ENCODE peak calls at places on chromosomes 16 and 17, in nine cellular contexts. E is naive thymus-derived CD4-positive, alpha-beta T cell; M is lung; H is gastrocnemius medialis; A is H9; P is ovary; N is esophagus muscularis mucosa; X is CD4-positive, CD25-positive, alpha-beta regulatory T cell; T is SJSA1. C is an unnamed sample.
A peak's percentile ranks its signal among the peaks of the same experiment; 100 is the strongest.

GRCh38 chr16:391885-392335 is 5.1 kb upstream of the NME4 start:
- DNase-seq in X (peak; percentile 61), P (no peak), N (no peak), H (peak; percentile 55), E (peak; percentile 64), A (peak; percentile 89), T (peak; percentile 79), M (no peak), C (peak; percentile 29)

GRCh38 chr16:54431997-54432367 is 145.4 kb upstream of the IRX3 start:
- DNase-seq in X (no peak), A (no peak), T (no peak), P (no peak), H (no peak), M (no peak), N (no peak), E (no peak), C (no peak)

GRCh38 chr16:13099822-13100221 is 198.4 kb downstream of the SHISA9 start:
- DNase-seq in T (no peak), N (no peak), M (no peak), X (no peak), E (no peak), H (no peak), P (no peak), A (peak; percentile 60), C (no peak)

GRCh38 chr16:81730090-81731051 is 48.7 kb upstream of the PLCG2 start:
- DNase-seq in T (peak; percentile 88), M (peak; percentile 85), P (peak; percentile 92), A (peak; percentile 100), N (no peak), H (peak; percentile 31), X (peak; percentile 37), E (peak; percentile 65), C (peak; percentile 61)

GRCh38 chr16:78303946-78304345 is 204.5 kb downstream of the WWOX start:
- DNase-seq in H (peak; percentile 14), P (no peak), M (no peak), E (no peak), A (no peak), N (no peak), T (no peak), X (no peak), C (no peak)

GRCh38 chr17:79838541-79839274 is 532 bp downstream of the CBX4 start:
- DNase-seq in X (peak; percentile 78), P (peak; percentile 41), E (peak; percentile 75), N (no peak), H (no peak), A (peak; percentile 87), M (no peak), T (no peak), C (peak; percentile 71)

GRCh38 chr16:10581507-10581906 is 1.1 kb upstream of the EMP2 start:
- DNase-seq in N (no peak), X (no peak), T (no peak), P (no peak), H (no peak), M (no peak), E (no peak), A (no peak), C (no peak)

GRCh38 chr16:75471723-75472634 is 7.5 kb upstream of the TMEM170A start:
- DNase-seq in H (peak; percentile 39), T (no peak), N (no peak), E (peak; percentile 36), P (peak; percentile 32), A (peak; percentile 62), M (no peak), X (peak; percentile 46), C (peak; percentile 75)

GRCh38 chr16:66524601-66525164 is 25.2 kb downstream of the TK2 start:
- DNase-seq in E (peak; percentile 17), T (peak; percentile 10), N (no peak), P (no peak), M (peak; percentile 55), A (no peak), H (no peak), X (peak; percentile 13), C (no peak)

GRCh38 chr16:17261197-17261858 is 209.4 kb downstream of the XYLT1 start:
- DNase-seq in H (no peak), T (no peak), P (no peak), E (no peak), N (no peak), A (no peak), M (no peak), X (no peak), C (no peak)

GRCh38 chr17:22171631-22172030 is 479.3 kb downstream of the KCNJ18 start:
- DNase-seq in N (no peak), P (no peak), H (no peak), E (no peak), M (no peak), X (no peak), A (no peak), T (no peak), C (no peak)

GRCh38 chr17:41589301-41589700 is 2.6 kb upstream of the KRT14 start:
- DNase-seq in X (no peak), T (no peak), E (no peak), H (no peak), P (no peak), M (no peak), A (no peak), N (no peak), C (no peak)

GRCh38 chr17:41864498-41864836 is 756 bp downstream of the KLHL11 start:
- DNase-seq in M (no peak), X (no peak), P (no peak), A (no peak), E (no peak), T (no peak), N (no peak), H (no peak), C (peak; percentile 13)

GRCh38 chr17:76428511-76428910 is 24.4 kb downstream of the UBE2O start:
- DNase-seq in X (no peak), H (no peak), M (no peak), P (no peak), E (no peak), T (no peak), A (no peak), N (no peak), C (no peak)

GRCh38 chr16:29012913-29013641 is 28.2 kb downstream of the LAT start:
- DNase-seq in X (peak; percentile 71), M (no peak), E (peak; percentile 77), H (no peak), A (no peak), T (no peak), N (no peak), P (no peak), C (no peak)

DNA sequence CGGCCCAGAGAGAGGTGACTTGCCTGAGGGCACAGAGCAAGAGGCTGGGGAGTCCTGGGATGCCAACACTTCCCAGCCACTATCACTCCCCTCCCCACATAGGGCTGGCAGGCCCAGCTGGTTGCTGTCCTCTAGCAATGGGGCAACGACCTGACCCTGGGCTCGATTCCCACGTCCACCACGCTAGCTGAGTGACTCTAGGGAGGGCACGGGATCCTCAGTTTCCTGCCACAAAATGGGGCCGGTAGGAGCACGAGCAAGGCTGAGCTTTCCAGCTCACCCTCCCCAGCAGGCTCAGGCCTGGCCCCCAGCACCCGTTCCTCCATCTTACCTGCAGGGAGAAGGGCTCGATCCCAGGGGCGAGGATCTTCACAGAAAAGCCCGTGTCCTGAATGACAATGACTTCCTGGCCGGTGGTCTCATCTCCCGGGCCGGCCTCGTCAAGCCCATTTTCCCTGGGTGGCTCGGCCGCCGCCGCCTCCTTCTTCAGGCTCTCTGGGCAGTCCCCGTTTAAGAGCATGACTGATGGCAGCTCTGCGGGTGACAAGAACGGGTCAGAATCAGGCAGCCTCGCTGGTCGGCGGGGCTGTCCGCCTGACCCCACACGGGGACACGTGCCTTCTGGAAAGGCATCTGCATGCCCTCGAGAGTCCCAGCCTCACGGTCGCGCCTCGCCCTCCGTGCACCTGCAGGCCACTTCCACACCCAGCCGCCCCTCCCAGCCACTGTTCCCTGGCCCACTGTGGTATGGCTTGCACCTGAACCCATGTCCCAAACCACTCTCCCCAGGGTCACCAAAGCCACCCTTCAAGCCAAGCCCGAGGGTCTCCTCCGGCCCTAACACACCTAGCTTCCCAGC is 7.3 kb downstream of the CLUH start:
- DNase-seq in E (no peak), N (no peak), H (peak; percentile 54), M (no peak), T (no peak), A (no peak), P (no peak), X (no peak), C (no peak)
- H3K4me1 ChIP-seq in E (peaks cover 6% of the 10 kb centered on the region), N (peaks cover 45% of the 10 kb centered on the region), H (peaks cover 48% of the 10 kb centered on the region), M (no peaks in the 10 kb centered on the region), T (peaks cover 11% of the 10 kb centered on the region), A (no peaks in the 10 kb centered on the region), P (peaks cover 11% of the 10 kb centered on the region), X (peaks cover 6% of the 10 kb centered on the region), C (peaks cover 1% of the 10 kb centered on the region)

DNA sequence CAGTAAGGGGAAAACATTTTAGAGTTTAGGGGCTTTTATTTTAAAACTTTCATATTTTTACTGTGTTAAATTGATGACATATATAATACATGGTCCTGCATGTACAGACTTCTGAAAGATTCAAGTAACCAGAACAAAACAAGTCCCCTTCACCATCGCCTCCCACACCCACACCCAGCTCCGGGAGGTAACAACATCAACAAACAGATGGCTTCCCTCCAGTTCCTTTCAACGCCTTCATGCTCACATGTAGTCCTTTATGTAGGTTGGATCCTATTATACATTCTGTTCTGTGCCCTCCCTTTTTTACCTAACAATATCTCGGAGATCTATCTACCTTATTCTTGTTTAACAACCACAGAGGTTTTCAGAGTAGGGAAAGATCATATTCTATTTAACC is 30.5 kb downstream of the GINS3 start:
- DNase-seq in X (no peak), M (no peak), H (no peak), N (no peak), E (no peak), T (no peak), A (no peak), P (no peak), C (no peak)
- H3K4me1 ChIP-seq in X (peaks cover 5% of the 10 kb centered on the region), M (no peaks in the 10 kb centered on the region), H (no peaks in the 10 kb centered on the region), N (no peaks in the 10 kb centered on the region), E (peaks cover 6% of the 10 kb centered on the region), T (peaks cover 4% of the 10 kb centered on the region), A (peaks cover 7% of the 10 kb centered on the region), P (no peaks in the 10 kb centered on the region), C (no peaks in the 10 kb centered on the region)

GRCh38 chr17:57531078-57531477 is 214.0 kb downstream of the CCDC182 start:
- DNase-seq in T (no peak), E (no peak), M (no peak), H (no peak), A (no peak), X (no peak), P (no peak), N (no peak), C (no peak)
- H3K4me1 ChIP-seq in T (peaks cover 32% of the 10 kb centered on the region), E (peaks cover 6% of the 10 kb centered on the region), M (peaks cover 8% of the 10 kb centered on the region), H (peaks cover 9% of the 10 kb centered on the region), A (peaks cover 18% of the 10 kb centered on the region), X (peaks cover 10% of the 10 kb centered on the region), P (peaks cover 22% of the 10 kb centered on the region), N (peaks cover 37% of the 10 kb centered on the region), C (peaks cover 27% of the 10 kb centered on the region)

DNA sequence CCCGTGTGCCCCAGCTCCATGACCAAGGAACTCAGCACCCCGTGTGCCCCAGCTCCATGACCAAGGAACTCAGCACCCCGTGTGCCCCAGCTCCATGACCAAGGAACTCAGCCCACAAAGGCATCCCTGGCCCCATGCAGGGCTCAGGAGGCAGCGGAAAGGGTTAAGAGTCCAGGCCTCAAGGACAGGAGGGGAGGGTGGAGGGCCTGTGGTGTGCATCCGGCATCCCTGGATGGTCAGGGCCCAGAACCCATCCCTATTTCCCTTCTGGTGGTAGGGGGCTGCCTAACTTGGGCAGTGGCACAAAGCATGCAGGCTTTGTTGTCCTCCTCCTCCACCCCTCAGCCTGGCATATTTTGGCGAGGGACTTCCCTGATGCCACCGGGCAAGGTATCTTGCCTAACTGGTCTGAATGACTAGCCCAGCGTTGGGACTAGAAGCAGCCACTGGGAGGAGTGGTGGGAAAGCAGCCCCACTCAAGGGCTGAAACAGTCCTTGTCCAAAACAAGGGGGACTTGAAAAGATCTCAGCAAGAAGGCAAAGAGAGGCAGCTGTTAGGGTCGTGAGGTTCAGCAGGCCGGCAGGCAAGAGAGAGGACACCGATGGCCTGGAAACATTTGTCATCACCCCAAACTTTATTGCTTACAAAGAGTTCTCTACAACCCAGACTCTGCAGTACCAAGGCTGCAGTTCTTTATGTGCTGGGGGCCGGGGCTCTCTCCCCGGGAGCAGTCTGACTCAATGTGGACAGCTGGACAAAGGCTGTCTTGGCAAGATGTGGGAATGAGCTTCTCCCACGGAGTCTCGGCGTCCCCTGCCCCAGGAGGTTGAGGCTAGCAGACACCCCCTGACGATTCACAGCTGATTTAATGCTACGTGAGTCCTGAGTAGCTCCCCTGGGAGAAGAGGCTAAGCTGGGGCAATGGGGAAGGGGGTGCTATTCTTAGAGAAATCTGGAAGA is 902 bp upstream of the SPATA32 start:
- DNase-seq in A (peak; percentile 36), P (peak; percentile 46), H (no peak), E (no peak), X (no peak), N (no peak), M (no peak), T (no peak), C (no peak)
- H3K4me1 ChIP-seq in A (no peaks in the 10 kb centered on the region), P (peaks cover 4% of the 10 kb centered on the region), H (peaks cover 50% of the 10 kb centered on the region), E (peaks cover 10% of the 10 kb centered on the region), X (peaks cover 19% of the 10 kb centered on the region), N (peaks cover 23% of the 10 kb centered on the region), M (no peaks in the 10 kb centered on the region), T (peaks cover 13% of the 10 kb centered on the region), C (no peaks in the 10 kb centered on the region)

C was measured in HAP-1.